ENCODE peak calls at places on chromosomes 1 and 21, in five cellular contexts. I, J, S, V and M are unnamed samples.

GRCh38 chr1:231252336-231252735 is 11.3 kb downstream of the GNPAT start:
- DNase-seq in J (no peak), V (no peak), S (no peak), I (no peak), M (no peak)

GRCh38 chr1:111441573-111442192 is 7.4 kb downstream of the WDR77 start:
- DNase-seq in V (peak; percentile 54), J (peak; percentile 29), S (no peak), I (peak; percentile 32), M (peak; percentile 57)

GRCh38 chr1:156693858-156694562 is 11.4 kb downstream of the CRABP2 start:
- DNase-seq in S (no peak), I (peak; percentile 34), V (peak; percentile 86), J (no peak), M (no peak)

GRCh38 chr1:23367451-23367790 is 2.2 kb downstream of the ZNF436 start:
- DNase-seq in S (no peak), I (peak; percentile 15), V (no peak), J (no peak), M (peak; percentile 29)

GRCh38 chr1:59856725-59857338 is 42.1 kb downstream of the HOOK1 start:
- DNase-seq in J (no peak), I (no peak), V (no peak), S (no peak), M (no peak)

GRCh38 chr1:110336300-110337039 is 2.7 kb upstream of the RBM15 start:
- DNase-seq in V (no peak), J (no peak), S (no peak), I (no peak), M (no peak)

GRCh38 chr1:183163311-183163710 is 22.8 kb upstream of the LAMC2 start:
- DNase-seq in V (no peak), J (peak; percentile 58), I (peak; percentile 84), S (no peak), M (no peak)

GRCh38 chr1:179002552-179003345 is 22.9 kb upstream of the FAM20B start:
- DNase-seq in I (peak; percentile 71), J (peak; percentile 63), V (peak; percentile 83), S (no peak), M (peak; percentile 82)

GRCh38 chr1:164191191-164191590 is 367.8 kb upstream of the PBX1 start:
- DNase-seq in S (no peak), I (no peak), V (no peak), J (no peak), M (no peak)

GRCh38 chr1:71365451-71365850 is 284.6 kb upstream of the ZRANB2 start:
- DNase-seq in I (no peak), J (no peak), V (no peak), S (no peak), M (no peak)

GRCh38 chr1:56056438-56057312 is 522.7 kb downstream of the PLPP3 start:
- DNase-seq in J (peak; percentile 43), S (no peak), V (no peak), I (no peak), M (no peak)

GRCh38 chr1:41473738-41474362 is 10.6 kb downstream of the EDN2 start:
- DNase-seq in V (no peak), S (no peak), J (no peak), I (no peak), M (no peak)

GRCh38 chr1:160996195-160996594 is 24.8 kb downstream of the F11R start:
- DNase-seq in V (no peak), S (no peak), J (peak; percentile 66), I (peak; percentile 76), M (no peak)

GRCh38 chr1:161227196-161227871 is 1.5 kb downstream of the TOMM40L start:
- DNase-seq in I (peak; percentile 72), J (peak; percentile 72), S (peak; percentile 42), V (peak; percentile 71), M (peak; percentile 87)

GRCh38 chr1:19799233-19799876 is 361 bp downstream of the TMCO4 start:
- DNase-seq in I (peak; percentile 52), J (peak; percentile 28), V (peak; percentile 85), S (no peak), M (peak; percentile 78)

GRCh38 chr21:42847726-42848125 is 31.6 kb downstream of the WDR4 start:
- DNase-seq in V (no peak), S (no peak), I (no peak), J (no peak), M (no peak)

GRCh38 chr1:175877939-175878730 is 134.7 kb upstream of the TNR start:
- DNase-seq in J (no peak), I (no peak), S (no peak), V (no peak), M (no peak)

GRCh38 chr21:45290948-45291612 is 3.4 kb upstream of the POFUT2 start:
- DNase-seq in S (no peak), I (no peak), J (no peak), V (no peak), M (no peak)

GRCh38 chr1:64663654-64664053 is 81.2 kb upstream of the RAVER2 start:
- DNase-seq in I (peak; percentile 24), J (no peak), S (no peak), V (peak; percentile 30), M (peak; percentile 49)

GRCh38 chr1:241424480-241424971 is 67.5 kb upstream of the RGS7 start:
- DNase-seq in V (no peak), I (no peak), J (no peak), S (no peak), M (no peak)

GRCh38 chr1:203797216-203797615 is 1.8 kb downstream of the ZBED6 start:
- DNase-seq in J (no peak), V (no peak), S (no peak), I (no peak), M (no peak)

GRCh38 chr1:16078925-16079656 is 5.6 kb upstream of the FAM131C start:
- DNase-seq in I (peak; percentile 76), J (peak; percentile 76), S (peak; percentile 49), V (peak; percentile 72), M (peak; percentile 69)

GRCh38 chr1:32759997-32760623 is 57.0 kb downstream of the YARS1 start:
- DNase-seq in V (peak; percentile 79), I (peak; percentile 95), J (no peak), S (no peak), M (no peak)

GRCh38 chr1:52368383-52369172 is 2.6 kb upstream of the CC2D1B start:
- DNase-seq in V (no peak), I (peak; percentile 35), S (no peak), J (peak; percentile 48), M (peak; percentile 71)

GRCh38 chr1:201307239-201307638 is 23.9 kb downstream of the PKP1 start:
- DNase-seq in V (no peak), S (no peak), I (no peak), J (no peak), M (no peak)

GRCh38 chr1:236039736-236040670 is 24.9 kb downstream of the NID1 start:
- DNase-seq in S (no peak), V (no peak), I (no peak), J (no peak), M (no peak)

GRCh38 chr1:204220217-204220616 is 6.4 kb upstream of the GOLT1A start:
- DNase-seq in I (no peak), S (no peak), V (no peak), J (no peak), M (no peak)

GRCh38 chr1:62263813-62264353 is 55.4 kb downstream of the KANK4 start:
- DNase-seq in S (no peak), I (no peak), V (no peak), J (no peak), M (no peak)

GRCh38 chr1:156284762-156285161 is 637 bp downstream of the TMEM79 start:
- DNase-seq in V (no peak), S (no peak), I (no peak), J (no peak), M (peak; percentile 49)

GRCh38 chr1:35220976-35221375 is 28.0 kb upstream of the SFPQ start:
- DNase-seq in S (no peak), V (peak; percentile 57), J (peak; percentile 26), I (peak; percentile 30), M (peak; percentile 45)

DNA sequence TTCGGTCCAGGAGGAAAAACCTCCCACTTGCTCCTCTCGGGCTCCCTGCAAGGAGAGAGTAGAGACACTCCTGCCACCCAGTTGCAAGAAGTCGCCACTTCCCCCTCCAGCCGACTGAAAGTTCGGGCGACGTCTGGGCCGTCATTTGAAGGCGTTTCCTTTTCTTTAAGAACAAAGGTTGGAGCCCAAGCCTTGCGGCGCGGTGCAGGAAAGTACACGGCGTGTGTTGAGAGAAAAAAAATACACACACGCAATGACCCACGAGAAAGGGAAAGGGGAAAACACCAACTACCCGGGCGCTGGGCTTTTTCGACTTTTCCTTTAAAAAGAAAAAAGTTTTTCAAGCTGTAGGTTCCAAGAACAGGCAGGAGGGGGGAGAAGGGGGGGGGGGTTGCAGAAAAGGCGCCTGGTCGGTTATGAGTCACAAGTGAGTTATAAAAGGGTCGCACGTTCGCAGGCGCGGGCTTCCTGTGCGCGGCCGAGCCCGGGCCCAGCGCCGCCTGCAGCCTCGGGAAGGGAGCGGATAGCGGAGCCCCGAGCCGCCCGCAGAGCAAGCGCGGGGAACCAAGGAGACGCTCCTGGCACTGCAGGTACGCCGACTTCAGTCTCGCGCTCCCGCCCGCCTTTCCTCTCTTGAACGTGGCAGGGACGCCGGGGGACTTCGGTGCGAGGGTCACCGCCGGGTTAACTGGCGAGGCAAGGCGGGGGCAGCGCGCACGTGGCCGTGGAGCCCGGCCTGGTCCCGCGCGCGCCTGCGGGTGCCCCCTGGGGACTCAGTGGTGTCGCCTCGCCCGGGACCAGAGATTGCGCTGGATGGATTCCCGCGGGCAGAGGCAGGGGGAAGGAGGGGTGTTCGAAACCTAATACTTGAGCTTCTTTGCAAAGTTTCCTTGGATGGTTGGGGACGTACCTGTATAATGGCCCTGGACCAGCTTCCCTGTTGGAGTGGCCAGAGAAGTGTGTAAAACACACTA is 45.3 kb downstream of the MRPL39 start:
- DNase-seq in V (no peak), I (peak; percentile 2), S (peak; percentile 66), J (peak; percentile 82), M (peak; percentile 88)
- TF ChIP-seq POLR2A in V (no peak), I (no peak), S (peak; percentile 96), J (peak; percentile 82), M (peak; percentile 48)

GRCh38 chr1:24643362-24644346 is 552 bp downstream of the SRRM1 start:
- DNase-seq in I (peak; percentile 12), S (no peak), V (peak; percentile 75), J (peak; percentile 25), M (peak; percentile 56)
- TF ChIP-seq MAX in I (no peak), S (no peak), V (peak; percentile 38), J (no peak), M (no peak)

GRCh38 chr21:16125274-16125673 is 395.5 kb downstream of the USP25 start:
- DNase-seq in I (no peak), J (no peak), S (no peak), V (no peak), M (no peak)

GRCh38 chr21:16124397-16125130 is 394.8 kb downstream of the USP25 start:
- DNase-seq in J (peak; percentile 91), V (no peak), S (no peak), I (peak; percentile 39), M (no peak)
- TF ChIP-seq MYC in J (no peak), V (no peak), S (no peak), I (no peak), M (no peak)

DNA sequence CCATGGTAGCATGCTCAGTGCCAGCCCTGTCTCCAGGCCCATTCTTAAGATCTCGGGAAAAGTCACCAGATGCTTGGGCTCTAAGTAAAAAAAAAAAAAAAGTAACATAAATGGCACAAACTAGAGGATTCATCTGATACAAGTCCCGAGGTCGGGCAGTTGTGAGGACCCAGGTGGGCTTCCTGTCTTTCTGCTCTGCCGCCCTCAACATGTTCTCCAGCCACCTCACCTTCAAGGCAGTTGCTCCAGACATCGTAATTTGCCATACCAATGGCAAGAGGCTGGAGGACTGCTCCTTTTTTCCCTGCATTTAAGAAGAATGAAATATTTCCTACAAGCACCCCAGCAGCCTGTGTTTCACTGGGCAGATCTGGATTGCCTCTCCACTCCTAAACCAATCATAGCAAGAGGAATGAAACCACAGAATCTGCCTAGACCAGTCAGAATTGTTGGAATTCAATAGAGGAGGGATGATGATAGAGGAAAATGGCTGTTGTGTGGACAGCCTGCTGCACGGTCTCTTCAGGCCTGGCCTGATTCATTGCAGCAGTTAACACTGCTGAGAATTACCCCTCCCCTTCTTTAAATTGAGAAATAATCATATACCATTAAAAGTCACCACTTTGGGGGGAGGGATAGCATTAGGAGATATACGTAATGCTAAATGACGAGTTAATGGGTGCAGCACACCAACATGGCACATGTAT is 5.4 kb downstream of the HMGN2 start:
- DNase-seq in S (no peak), V (no peak), J (no peak), I (no peak), M (peak; percentile 50)
- TF ChIP-seq POLR2A in S (no peak), V (peak; percentile 56), J (no peak), I (no peak), M (no peak)